ENCODE peak calls at places on chromosomes 7 and 10, in four cellular contexts. M is right cardiac atrium; F is activated naive CD8-positive, alpha-beta T cell treated with anti-CD3 and anti-CD28 coated beads, Interleukin-2, amount 50 U/mL, for 24 hours; A is kidney glomerular epithelial cell. R is an unnamed sample.

GRCh38 chr7:92135100-92135429 is 788 bp upstream of the CYP51A1 start:
- DNase-seq in F (peak; percentile 12), M (no peak), A (no peak), R (peak; percentile 68)

GRCh38 chr7:113918946-113919345 is at the start of gene PPP1R3A:
- DNase-seq in F (no peak), M (no peak), A (no peak), R (peak; percentile 39)

GRCh38 chr10:114479836-114480235 is 75.5 kb upstream of the AFAP1L2 start:
- DNase-seq in A (no peak), M (no peak), F (no peak), R (no peak)

GRCh38 chr7:56046728-56047445 is 4.4 kb downstream of the PSPH start:
- DNase-seq in M (no peak), A (peak; percentile 88), F (no peak), R (no peak)

GRCh38 chr10:75295901-75296441 is 60.2 kb upstream of the COMTD1 start:
- DNase-seq in A (no peak), F (no peak), M (peak; percentile 60), R (no peak)

GRCh38 chr7:156544919-156545715 is 95.5 kb upstream of the RNF32 start:
- DNase-seq in F (no peak), A (no peak), M (no peak), R (no peak)

GRCh38 chr7:12567015-12567414 is 3.5 kb upstream of the SCIN start:
- DNase-seq in F (no peak), A (no peak), M (no peak), R (no peak)

GRCh38 chr7:128030999-128031681 is at the start of gene LRRC4:
- DNase-seq in A (no peak), F (peak; percentile 43), M (peak; percentile 82), R (peak; percentile 84)

GRCh38 chr10:14131261-14131960 is 199.3 kb downstream of the FRMD4A start:
- DNase-seq in A (no peak), M (no peak), F (no peak), R (no peak)

GRCh38 chr7:3712841-3713240 is 411.8 kb downstream of the SDK1 start:
- DNase-seq in A (no peak), F (no peak), M (no peak), R (no peak)

GRCh38 chr10:101031796-101032636 is 982 bp downstream of the SFXN3 start:
- DNase-seq in F (peak; percentile 76), A (peak; percentile 62), M (peak; percentile 95), R (peak; percentile 80)

GRCh38 chr10:57917019-57917418 is 350.7 kb downstream of the IPMK start:
- DNase-seq in F (no peak), M (no peak), A (no peak), R (no peak)

GRCh38 chr7:3259711-3260424 is 41.2 kb upstream of the SDK1 start:
- DNase-seq in M (no peak), A (no peak), F (no peak), R (no peak)

GRCh38 chr10:1102836-1103235 is 46.7 kb downstream of the WDR37 start:
- DNase-seq in F (no peak), M (no peak), A (no peak), R (no peak)

GRCh38 chr10:119932631-119933030 is 40.1 kb downstream of the SEC23IP start:
- DNase-seq in F (no peak), A (no peak), M (no peak), R (no peak)

GRCh38 chr7:33789871-33790270 is 115.5 kb upstream of the BMPER start:
- DNase-seq in M (no peak), F (no peak), A (no peak), R (no peak)

GRCh38 chr10:25766687-25767221 is 167.3 kb upstream of the MYO3A start:
- DNase-seq in M (no peak), F (no peak), A (no peak), R (no peak)

GRCh38 chr10:91198781-91199180 is 21.7 kb upstream of the PCGF5 start:
- DNase-seq in F (no peak), M (no peak), A (peak; percentile 3), R (no peak)

GRCh38 chr10:360653-361052 is 225.4 kb downstream of the ZMYND11 start:
- DNase-seq in M (no peak), A (no peak), F (no peak), R (no peak)

GRCh38 chr10:3782456-3783312 is 2.3 kb downstream of the KLF6 start:
- DNase-seq in A (peak; percentile 88), M (peak; percentile 65), F (no peak), R (no peak)

GRCh38 chr10:18719811-18720210 is 60.6 kb downstream of the ARL5B start:
- DNase-seq in F (no peak), M (no peak), A (no peak), R (no peak)

GRCh38 chr10:19782430-19783089 is 33.7 kb upstream of the PLXDC2 start:
- DNase-seq in F (no peak), M (no peak), A (no peak), R (no peak)

GRCh38 chr7:131111-132094 is 61.0 kb upstream of the FAM20C start:
- DNase-seq in A (no peak), M (peak; percentile 89), F (no peak), R (no peak)

GRCh38 chr7:29408841-29409243 is 154.8 kb upstream of the PRR15 start:
- DNase-seq in F (peak; percentile 30), M (no peak), A (peak; percentile 58), R (peak; percentile 91)

GRCh38 chr7:101991860-101992259 is 174.4 kb downstream of the CUX1 start:
- DNase-seq in A (no peak), M (no peak), F (no peak), R (peak; percentile 58)

GRCh38 chr10:75226656-75227055 is 9.1 kb downstream of the COMTD1 start:
- DNase-seq in A (no peak), F (no peak), M (no peak), R (no peak)

GRCh38 chr7:132580717-132581285 is 4.5 kb upstream of the PLXNA4 start:
- DNase-seq in M (peak; percentile 78), A (peak; percentile 49), F (peak; percentile 73), R (peak; percentile 89)

GRCh38 chr7:142301923-142302550 is 44.2 kb upstream of the PRSS58 start:
- DNase-seq in F (no peak), M (no peak), A (peak; percentile 12), R (peak; percentile 66)

GRCh38 chr10:95176101-95176500 is 17.9 kb upstream of the ACSM6 start:
- DNase-seq in F (no peak), A (no peak), M (no peak), R (no peak)